ENCODE peak calls at places on chromosomes 5 and 9, in four cellular contexts. F is fibroblast of pulmonary artery, H is epithelial cell of esophagus, N is SJSA1. R is an unnamed sample.

GRCh38 chr9:113808391-113809191 is 67.5 kb upstream of the ZNF618 start:
- DNase-seq in F (peak; percentile 89), H (peak; percentile 89), N (no peak), R (peak; percentile 24)

GRCh38 chr9:137042751-137043727 is 2.9 kb downstream of the NPDC1 start:
- DNase-seq in H (no peak), F (no peak), N (no peak), R (no peak)

GRCh38 chr9:19198406-19198805 is 32.1 kb upstream of the DENND4C start:
- DNase-seq in H (no peak), N (no peak), F (no peak), R (no peak)

GRCh38 chr5:82601085-82601484 is 322.9 kb upstream of the RPS23 start:
- DNase-seq in F (no peak), H (no peak), N (no peak), R (no peak)

GRCh38 chr5:111135946-111136345 is 43.8 kb downstream of the WDR36 start:
- DNase-seq in F (peak; percentile 46), N (peak; percentile 87), H (peak; percentile 82), R (peak; percentile 33)

GRCh38 chr9:137147793-137148160 is 8.8 kb downstream of the GRIN1 start:
- DNase-seq in F (no peak), H (no peak), N (no peak), R (no peak)

GRCh38 chr5:1557114-1557873 is 33.5 kb upstream of the LPCAT1 start:
- DNase-seq in H (no peak), N (no peak), F (no peak), R (no peak)

GRCh38 chr5:14385022-14385421 is 196.6 kb upstream of the OTULINL start:
- DNase-seq in F (no peak), N (no peak), H (no peak), R (no peak)

GRCh38 chr5:92119110-92119509 is 736.0 kb upstream of the ARRDC3 start:
- DNase-seq in F (no peak), N (no peak), H (no peak), R (no peak)

GRCh38 chr5:32024751-32025150 is 149.4 kb downstream of the GOLPH3 start:
- DNase-seq in N (no peak), H (no peak), F (no peak), R (no peak)

GRCh38 chr9:98652741-98653140 is 56.0 kb downstream of the GABBR2 start:
- DNase-seq in H (no peak), N (no peak), F (no peak), R (no peak)

GRCh38 chr5:132782101-132782500 is 5.1 kb upstream of the SEPTIN8 start:
- DNase-seq in F (peak; percentile 50), H (peak; percentile 69), N (peak; percentile 74), R (no peak)

GRCh38 chr9:34558911-34559615 is 30.5 kb downstream of the CNTFR start:
- DNase-seq in H (no peak), N (no peak), F (no peak), R (no peak)

GRCh38 chr9:88733651-88734470 is 198.9 kb downstream of the NXNL2 start:
- DNase-seq in N (no peak), H (peak; percentile 62), F (peak; percentile 73), R (no peak)

GRCh38 chr9:92807757-92808725 is 43.4 kb upstream of the BICD2 start:
- DNase-seq in F (no peak), N (peak; percentile 9), H (no peak), R (no peak)

R was measured in HS-27A.